ENCODE peak calls at places on chromosomes 16 and 17, in five cellular contexts. I, L, W, P and K are unnamed samples.

GRCh38 chr17:65430209-65430833 is 131.1 kb downstream of the AXIN2 start:
- ATAC-seq in I (no peak), L (no peak), W (no peak), P (no peak), K (no peak)

GRCh38 chr16:75246504-75247205 is 4.8 kb downstream of the BCAR1 start:
- ATAC-seq in I (no peak), L (no peak), W (no peak), P (no peak), K (no peak)

GRCh38 chr16:53080345-53081031 is 25.7 kb downstream of the CHD9 start:
- ATAC-seq in I (peak; percentile 96), L (peak; percentile 93), W (peak; percentile 12), P (peak; percentile 59), K (peak; percentile 76)

GRCh38 chr16:69432069-69432468 is 7.7 kb downstream of the CYB5B start:
- ATAC-seq in I (no peak), L (no peak), W (peak; percentile 27), P (no peak), K (no peak)

GRCh38 chr17:77246110-77247047 is 105.6 kb downstream of the SEC14L1 start:
- ATAC-seq in I (peak; percentile 11), L (no peak), W (no peak), P (peak; percentile 14), K (no peak)

GRCh38 chr16:87279094-87279658 is 38.0 kb downstream of the C16orf95 start:
- ATAC-seq in I (peak; percentile 53), L (no peak), W (no peak), P (no peak), K (no peak)

GRCh38 chr17:43671075-43671692 is 9.5 kb upstream of the MEOX1 start:
- ATAC-seq in I (no peak), L (peak; percentile 51), W (no peak), P (no peak), K (no peak)

GRCh38 chr17:76867578-76868175 is 527 bp upstream of the MGAT5B start:
- ATAC-seq in I (peak; percentile 6), L (no peak), W (peak; percentile 10), P (no peak), K (no peak)

GRCh38 chr17:16287563-16288027 is 65.7 kb downstream of the CENPV start:
- ATAC-seq in I (no peak), L (no peak), W (peak; percentile 24), P (no peak), K (no peak)

GRCh38 chr17:73283841-73284282 is 22.2 kb upstream of the CPSF4L start:
- ATAC-seq in I (no peak), L (no peak), W (no peak), P (no peak), K (peak; percentile 48)

GRCh38 chr17:77591231-77591785 is 367.2 kb upstream of the TNRC6C start:
- ATAC-seq in I (no peak), L (no peak), W (no peak), P (no peak), K (no peak)

GRCh38 chr16:12903325-12904040 is 2.1 kb downstream of the SHISA9 start:
- ATAC-seq in I (no peak), L (no peak), W (no peak), P (no peak), K (no peak)

GRCh38 chr17:73010414-73010813 is 82.1 kb downstream of the SLC39A11 start:
- ATAC-seq in I (no peak), L (no peak), W (peak; percentile 15), P (no peak), K (no peak)

GRCh38 chr16:629289-630023 is 1.3 kb upstream of the WFIKKN1 start:
- ATAC-seq in I (no peak), L (peak; percentile 17), W (peak; percentile 80), P (peak; percentile 5), K (no peak)

GRCh38 chr16:22719945-22720344 is 94.0 kb upstream of the HS3ST2 start:
- ATAC-seq in I (no peak), L (no peak), W (no peak), P (no peak), K (no peak)

GRCh38 chr16:79295746-79296145 is 304.8 kb downstream of the MAF start:
- ATAC-seq in I (no peak), L (no peak), W (no peak), P (no peak), K (no peak)

GRCh38 chr17:68981288-68981687 is 26.1 kb upstream of the ABCA8 start:
- ATAC-seq in I (no peak), L (peak; percentile 63), W (no peak), P (no peak), K (peak; percentile 78)

GRCh38 chr16:1469693-1470201 is 5.1 kb downstream of the CLCN7 start:
- ATAC-seq in I (no peak), L (no peak), W (no peak), P (no peak), K (no peak)

GRCh38 chr16:3509470-3509928 is 8.7 kb downstream of the CLUAP1 start:
- ATAC-seq in I (no peak), L (no peak), W (no peak), P (no peak), K (no peak)

GRCh38 chr17:67759355-67760171 is 41.8 kb downstream of the NOL11 start:
- ATAC-seq in I (peak; percentile 54), L (peak; percentile 94), W (peak; percentile 81), P (peak; percentile 50), K (peak; percentile 87)
- TF ChIP-seq POLR2A in I (no peak), L (no peak), W (peak; percentile 48), P (no peak), K (no peak)

GRCh38 chr17:40560592-40561293 is 4.5 kb downstream of the CCR7 start:
- ATAC-seq in I (no peak), L (no peak), W (peak; percentile 57), P (no peak), K (peak; percentile 3)

GRCh38 chr17:40563371-40564052 is 1.8 kb downstream of the CCR7 start:
- ATAC-seq in I (no peak), L (no peak), W (no peak), P (no peak), K (no peak)

GRCh38 chr17:40561294-40561870 is 3.9 kb downstream of the CCR7 start:
- ATAC-seq in I (no peak), L (no peak), W (no peak), P (no peak), K (no peak)

GRCh38 chr17:40562841-40563370 is 2.4 kb downstream of the CCR7 start:
- ATAC-seq in I (no peak), L (no peak), W (no peak), P (no peak), K (no peak)

DNA sequence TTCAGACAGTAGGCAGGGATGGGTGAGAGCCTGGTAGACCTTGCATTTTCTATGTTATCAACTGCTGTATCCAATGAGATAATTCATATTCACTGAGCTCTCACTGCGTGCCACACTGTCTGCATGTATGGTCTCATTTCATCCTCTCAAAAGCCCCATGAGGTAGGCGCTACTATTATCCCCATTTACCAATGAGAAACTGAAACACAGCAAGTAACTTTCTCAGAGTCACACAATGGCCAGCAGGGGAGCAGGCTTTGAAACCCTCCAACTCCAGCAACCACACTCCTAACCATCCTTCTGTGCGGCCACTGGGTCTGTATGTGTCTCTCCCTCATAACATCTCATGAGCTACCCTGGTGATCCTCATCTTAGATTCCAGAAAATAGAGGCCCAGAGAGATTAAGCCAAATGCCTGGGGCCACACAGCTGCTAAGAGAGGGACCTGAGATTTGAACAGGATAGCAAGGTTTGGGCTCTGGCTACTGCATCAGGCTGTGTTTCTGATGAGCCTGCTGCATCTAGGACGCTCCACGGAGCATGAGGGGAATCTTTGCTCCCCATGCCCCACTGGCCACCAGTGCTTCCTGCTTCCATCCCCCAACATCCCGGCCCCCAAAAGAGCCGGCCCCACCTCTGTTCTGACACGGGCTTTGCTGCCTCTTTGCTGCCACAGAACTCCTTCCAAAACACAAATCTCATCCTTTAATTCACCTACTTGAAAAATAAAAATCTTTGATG is 3.2 kb downstream of the CCR7 start:
- ATAC-seq in I (no peak), L (no peak), W (peak; percentile 14), P (no peak), K (no peak)
- TF ChIP-seq CTCF in I (no peak), L (no peak), W (no peak), P (no peak), K (no peak)

GRCh38 chr17:70024253-70024652 is 50.8 kb upstream of the KCNJ16 start:
- ATAC-seq in I (no peak), L (no peak), W (no peak), P (no peak), K (no peak)
- TF ChIP-seq POLR2A in I (no peak), L (no peak), W (no peak), P (no peak), K (no peak)

GRCh38 chr16:68357923-68358322 is 47.1 kb downstream of the PRMT7 start:
- ATAC-seq in I (no peak), L (no peak), W (no peak), P (no peak), K (no peak)

GRCh38 chr16:68356919-68357286 is 46.1 kb downstream of the PRMT7 start:
- ATAC-seq in I (no peak), L (no peak), W (no peak), P (no peak), K (no peak)

GRCh38 chr16:68358951-68359350 is 48.1 kb downstream of the PRMT7 start:
- ATAC-seq in I (no peak), L (no peak), W (no peak), P (no peak), K (no peak)

GRCh38 chr16:68356249-68356918 is 45.6 kb downstream of the PRMT7 start:
- ATAC-seq in I (no peak), L (no peak), W (no peak), P (no peak), K (no peak)

DNA sequence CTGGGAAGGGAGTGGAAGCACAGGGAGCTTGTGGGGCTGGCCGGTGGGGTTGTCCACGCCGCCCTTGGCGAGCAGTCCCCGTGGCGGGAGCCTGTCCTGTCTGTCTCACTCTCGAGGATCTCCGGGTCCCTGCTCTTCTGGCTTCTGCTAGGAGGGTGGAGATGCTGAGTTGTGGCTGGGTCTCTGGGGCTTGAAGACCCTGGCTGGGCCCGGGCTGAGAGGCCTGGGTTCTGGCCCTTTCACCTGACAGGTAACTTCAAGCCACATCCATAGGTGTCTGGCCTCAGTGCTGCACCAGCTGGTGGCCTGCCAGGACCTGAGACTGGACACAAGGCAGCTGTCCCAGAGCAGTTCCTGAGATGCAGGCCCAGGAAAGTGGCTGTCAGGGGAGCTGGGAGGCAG is 46.7 kb downstream of the PRMT7 start:
- ATAC-seq in I (no peak), L (no peak), W (no peak), P (no peak), K (no peak)
- TF ChIP-seq CTCF in I (no peak), L (no peak), W (no peak), P (no peak), K (no peak)

DNA sequence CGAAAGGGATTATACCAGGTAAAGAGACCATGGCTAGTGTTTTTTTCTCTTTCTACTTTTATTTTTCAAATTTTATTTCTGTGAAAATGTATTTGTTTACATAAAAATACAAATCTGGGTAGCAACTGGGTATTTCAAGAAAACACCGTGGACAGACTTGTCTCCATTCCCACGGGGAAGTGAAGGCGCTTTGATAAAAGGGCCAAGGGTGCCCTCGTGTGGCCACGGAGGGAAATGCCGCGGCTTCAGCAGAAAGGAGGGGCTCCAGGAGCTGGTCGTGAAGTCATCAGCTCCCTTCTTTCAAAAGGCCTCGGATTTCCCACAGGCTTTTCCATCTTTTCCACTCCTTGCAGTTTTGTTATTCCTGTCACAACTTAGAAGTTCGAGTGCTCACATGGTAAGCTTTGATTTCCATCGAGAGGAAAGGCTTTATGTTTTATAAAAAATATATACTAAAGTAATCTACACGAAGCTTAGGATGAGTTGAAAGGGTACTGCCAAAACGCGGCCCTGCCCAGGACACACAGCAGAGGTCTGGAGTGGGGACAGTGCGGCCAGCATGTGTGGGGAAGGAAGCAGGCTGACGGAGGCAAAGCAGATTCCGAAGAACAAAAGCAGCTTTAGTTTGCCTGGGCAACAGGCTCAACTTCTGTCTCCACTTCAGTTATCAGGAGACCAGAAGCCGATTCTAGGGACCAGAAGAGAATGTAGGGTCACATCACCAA is 15.3 kb upstream of the MNT start:
- ATAC-seq in I (peak; percentile 76), L (peak; percentile 77), W (peak; percentile 90), P (peak; percentile 73), K (peak; percentile 83)
- TF ChIP-seq POLR2A in I (no peak), L (no peak), W (no peak), P (no peak), K (no peak)